ENCODE peak calls at places on chromosomes 1 and 21, in seven cellular contexts. One of them, this sample, is unnamed.

GRCh38 chr1:94591791-94592565 is 50.4 kb upstream of the F3 start:
- DNase-seq in lower lobe of right lung: no peak
- DNase-seq in fibroblast of lung: no peak
- DNase-seq in kidney: no peak
- DNase-seq in SJSA1: no peak
- DNase-seq in pancreas: no peak
- DNase-seq in stomach: no peak
- DNase-seq in this sample: no peak

GRCh38 chr1:20366766-20367602 is 76.3 kb downstream of the VWA5B1 start:
- DNase-seq in fibroblast of lung: peak; percentile 58
- DNase-seq in stomach: no peak
- DNase-seq in pancreas: peak; percentile 69
- DNase-seq in SJSA1: peak; percentile 51
- DNase-seq in lower lobe of right lung: no peak
- DNase-seq in kidney: peak; percentile 76
- DNase-seq in this sample: no peak

GRCh38 chr1:91670781-91671180 is 170.1 kb downstream of the CDC7 start:
- DNase-seq in SJSA1: no peak
- DNase-seq in kidney: no peak
- DNase-seq in pancreas: no peak
- DNase-seq in fibroblast of lung: no peak
- DNase-seq in stomach: no peak
- DNase-seq in lower lobe of right lung: no peak
- DNase-seq in this sample: no peak

GRCh38 chr21:22880573-22880972 is 1882.4 kb downstream of the NCAM2 start:
- DNase-seq in stomach: no peak
- DNase-seq in pancreas: no peak
- DNase-seq in fibroblast of lung: no peak
- DNase-seq in kidney: no peak
- DNase-seq in lower lobe of right lung: no peak
- DNase-seq in SJSA1: no peak
- DNase-seq in this sample: no peak

GRCh38 chr1:11929849-11930248 is 3.6 kb upstream of the KIAA2013 start:
- DNase-seq in fibroblast of lung: peak; percentile 77
- DNase-seq in stomach: peak; percentile 77
- DNase-seq in pancreas: peak; percentile 73
- DNase-seq in lower lobe of right lung: no peak
- DNase-seq in SJSA1: no peak
- DNase-seq in kidney: peak; percentile 84
- DNase-seq in this sample: no peak

GRCh38 chr1:52917591-52917990 is 3.9 kb downstream of the ECHDC2 start:
- DNase-seq in pancreas: no peak
- DNase-seq in lower lobe of right lung: no peak
- DNase-seq in fibroblast of lung: no peak
- DNase-seq in stomach: no peak
- DNase-seq in SJSA1: no peak
- DNase-seq in kidney: no peak
- DNase-seq in this sample: no peak

GRCh38 chr1:182389619-182390047 is 2.0 kb downstream of the GLUL start:
- DNase-seq in kidney: no peak
- DNase-seq in SJSA1: peak; percentile 16
- DNase-seq in lower lobe of right lung: peak; percentile 57
- DNase-seq in stomach: no peak
- DNase-seq in fibroblast of lung: no peak
- DNase-seq in pancreas: no peak
- DNase-seq in this sample: no peak

GRCh38 chr1:156356875-156357534 is 12.0 kb upstream of the RHBG start:
- DNase-seq in lower lobe of right lung: peak; percentile 70
- DNase-seq in pancreas: peak; percentile 87
- DNase-seq in SJSA1: no peak
- DNase-seq in fibroblast of lung: no peak
- DNase-seq in stomach: peak; percentile 79
- DNase-seq in kidney: peak; percentile 90
- DNase-seq in this sample: no peak

GRCh38 chr1:49226758-49227157 is 450.1 kb upstream of the BEND5 start:
- DNase-seq in kidney: no peak
- DNase-seq in SJSA1: no peak
- DNase-seq in pancreas: no peak
- DNase-seq in fibroblast of lung: no peak
- DNase-seq in stomach: no peak
- DNase-seq in lower lobe of right lung: no peak
- DNase-seq in this sample: no peak

GRCh38 chr1:58909162-58909560 is 125.3 kb upstream of the JUN start:
- DNase-seq in SJSA1: peak; percentile 44
- DNase-seq in fibroblast of lung: peak; percentile 51
- DNase-seq in stomach: no peak
- DNase-seq in kidney: no peak
- DNase-seq in lower lobe of right lung: no peak
- DNase-seq in pancreas: no peak
- DNase-seq in this sample: peak; percentile 56

GRCh38 chr1:232440325-232441059 is 189.4 kb downstream of the SIPA1L2 start:
- DNase-seq in pancreas: no peak
- DNase-seq in lower lobe of right lung: no peak
- DNase-seq in stomach: no peak
- DNase-seq in fibroblast of lung: no peak
- DNase-seq in kidney: no peak
- DNase-seq in SJSA1: no peak
- DNase-seq in this sample: no peak

GRCh38 chr1:229440821-229441537 is 7.1 kb upstream of the ACTA1 start:
- DNase-seq in fibroblast of lung: peak; percentile 84
- DNase-seq in pancreas: no peak
- DNase-seq in SJSA1: peak; percentile 57
- DNase-seq in lower lobe of right lung: no peak
- DNase-seq in stomach: no peak
- DNase-seq in kidney: peak; percentile 26
- DNase-seq in this sample: no peak

GRCh38 chr1:205480349-205481278 is 23.9 kb upstream of the CDK18 start:
- DNase-seq in stomach: no peak
- DNase-seq in fibroblast of lung: no peak
- DNase-seq in pancreas: no peak
- DNase-seq in kidney: no peak
- DNase-seq in SJSA1: no peak
- DNase-seq in lower lobe of right lung: no peak
- DNase-seq in this sample: no peak

GRCh38 chr1:41557751-41558455 is 73.4 kb upstream of the EDN2 start:
- DNase-seq in pancreas: no peak
- DNase-seq in kidney: no peak
- DNase-seq in lower lobe of right lung: no peak
- DNase-seq in stomach: no peak
- DNase-seq in fibroblast of lung: no peak
- DNase-seq in SJSA1: no peak
- DNase-seq in this sample: no peak

GRCh38 chr1:168170552-168171508 is 7.9 kb upstream of the TIPRL start:
- DNase-seq in stomach: no peak
- DNase-seq in fibroblast of lung: no peak
- DNase-seq in lower lobe of right lung: no peak
- DNase-seq in SJSA1: no peak
- DNase-seq in pancreas: no peak
- DNase-seq in kidney: no peak
- DNase-seq in this sample: no peak

GRCh38 chr1:40709100-40709801 is 17.7 kb downstream of the NFYC start:
- DNase-seq in lower lobe of right lung: peak; percentile 61
- DNase-seq in fibroblast of lung: peak; percentile 98
- DNase-seq in SJSA1: peak; percentile 86
- DNase-seq in kidney: no peak
- DNase-seq in pancreas: no peak
- DNase-seq in stomach: peak; percentile 84
- DNase-seq in this sample: peak; percentile 55

GRCh38 chr1:208951908-208952307 is 631.6 kb upstream of the CAMK1G start:
- DNase-seq in SJSA1: no peak
- DNase-seq in fibroblast of lung: peak; percentile 20
- DNase-seq in kidney: no peak
- DNase-seq in lower lobe of right lung: no peak
- DNase-seq in stomach: no peak
- DNase-seq in pancreas: no peak
- DNase-seq in this sample: no peak

GRCh38 chr1:90344963-90345730 is 350.2 kb downstream of the ZNF326 start:
- DNase-seq in kidney: no peak
- DNase-seq in pancreas: no peak
- DNase-seq in lower lobe of right lung: no peak
- DNase-seq in SJSA1: no peak
- DNase-seq in stomach: no peak
- DNase-seq in fibroblast of lung: no peak
- DNase-seq in this sample: no peak

GRCh38 chr1:220137006-220137794 is 43.3 kb downstream of the IARS2 start:
- DNase-seq in stomach: no peak
- DNase-seq in kidney: no peak
- DNase-seq in fibroblast of lung: no peak
- DNase-seq in lower lobe of right lung: no peak
- DNase-seq in SJSA1: no peak
- DNase-seq in pancreas: no peak
- DNase-seq in this sample: no peak

GRCh38 chr1:224392411-224393249 is 36.0 kb downstream of the CNIH4 start:
- DNase-seq in kidney: no peak
- DNase-seq in stomach: no peak
- DNase-seq in pancreas: no peak
- DNase-seq in SJSA1: no peak
- DNase-seq in lower lobe of right lung: no peak
- DNase-seq in fibroblast of lung: peak; percentile 29
- DNase-seq in this sample: no peak

GRCh38 chr1:116407033-116407432 is 34.0 kb downstream of the ATP1A1 start:
- DNase-seq in fibroblast of lung: no peak
- DNase-seq in stomach: no peak
- DNase-seq in pancreas: no peak
- DNase-seq in kidney: no peak
- DNase-seq in lower lobe of right lung: no peak
- DNase-seq in SJSA1: no peak
- DNase-seq in this sample: no peak

GRCh38 chr1:116403506-116404136 is 30.6 kb downstream of the ATP1A1 start:
- DNase-seq in stomach: no peak
- DNase-seq in pancreas: no peak
- DNase-seq in SJSA1: no peak
- DNase-seq in fibroblast of lung: no peak
- DNase-seq in lower lobe of right lung: no peak
- DNase-seq in kidney: no peak
- DNase-seq in this sample: no peak

GRCh38 chr1:116404699-116405098 is 31.7 kb downstream of the ATP1A1 start:
- DNase-seq in pancreas: no peak
- DNase-seq in SJSA1: no peak
- DNase-seq in kidney: no peak
- DNase-seq in lower lobe of right lung: no peak
- DNase-seq in stomach: no peak
- DNase-seq in fibroblast of lung: no peak
- DNase-seq in this sample: peak; percentile 61

GRCh38 chr1:116408193-116408592 is 35.1 kb downstream of the ATP1A1 start:
- DNase-seq in fibroblast of lung: no peak
- DNase-seq in pancreas: no peak
- DNase-seq in stomach: no peak
- DNase-seq in kidney: no peak
- DNase-seq in SJSA1: no peak
- DNase-seq in lower lobe of right lung: no peak
- DNase-seq in this sample: no peak

GRCh38 chr1:116405241-116406135 is 32.4 kb downstream of the ATP1A1 start:
- DNase-seq in stomach: no peak
- DNase-seq in lower lobe of right lung: no peak
- DNase-seq in kidney: no peak
- DNase-seq in pancreas: no peak
- DNase-seq in SJSA1: no peak
- DNase-seq in fibroblast of lung: no peak
- DNase-seq in this sample: no peak
- H3K36me3 ChIP-seq in stomach: peaks cover 89% of the 10 kb centered on the region
- H3K36me3 ChIP-seq in lower lobe of right lung: peaks cover 78% of the 10 kb centered on the region
- H3K36me3 ChIP-seq in kidney: peaks cover 60% of the 10 kb centered on the region
- H3K36me3 ChIP-seq in pancreas: peaks cover 5% of the 10 kb centered on the region
- H3K36me3 ChIP-seq in SJSA1: peaks cover 62% of the 10 kb centered on the region
- H3K36me3 ChIP-seq in fibroblast of lung: peaks cover 21% of the 10 kb centered on the region
- H3K36me3 ChIP-seq in this sample: peaks cover 46% of the 10 kb centered on the region

GRCh38 chr1:152459596-152460528 is 45.8 kb upstream of the CRNN start:
- DNase-seq in SJSA1: peak; percentile 45
- DNase-seq in pancreas: peak; percentile 83
- DNase-seq in stomach: peak; percentile 72
- DNase-seq in fibroblast of lung: peak; percentile 64
- DNase-seq in kidney: no peak
- DNase-seq in lower lobe of right lung: peak; percentile 81
- DNase-seq in this sample: no peak
- H3K4me3 ChIP-seq in SJSA1: no peak overlapping the region
- H3K4me3 ChIP-seq in pancreas: no peak overlapping the region
- H3K4me3 ChIP-seq in stomach: no peak overlapping the region
- H3K4me3 ChIP-seq in fibroblast of lung: no peak overlapping the region
- H3K4me3 ChIP-seq in kidney: peak overlapping the region; percentile 10
- H3K4me3 ChIP-seq in lower lobe of right lung: peak overlapping the region; percentile 26
- H3K4me3 ChIP-seq in this sample: no peak overlapping the region

GRCh38 chr1:1200876-1201810 is 5.2 kb downstream of the TNFRSF18 start:
- DNase-seq in stomach: peak; percentile 49
- DNase-seq in lower lobe of right lung: peak; percentile 55
- DNase-seq in kidney: peak; percentile 88
- DNase-seq in fibroblast of lung: peak; percentile 11
- DNase-seq in SJSA1: no peak
- DNase-seq in pancreas: peak; percentile 76
- DNase-seq in this sample: no peak
- H3K27ac ChIP-seq in stomach: peak overlapping the region; percentile 6
- H3K27ac ChIP-seq in lower lobe of right lung: peak overlapping the region; percentile 18
- H3K27ac ChIP-seq in kidney: no peak overlapping the region
- H3K27ac ChIP-seq in fibroblast of lung: no peak overlapping the region
- H3K27ac ChIP-seq in SJSA1: no peak overlapping the region
- H3K27ac ChIP-seq in pancreas: no peak overlapping the region
- H3K27ac ChIP-seq in this sample: no peak overlapping the region

GRCh38 chr21:33437140-33437539 is 33.9 kb downstream of the IFNGR2 start:
- DNase-seq in fibroblast of lung: no peak
- DNase-seq in stomach: no peak
- DNase-seq in kidney: no peak
- DNase-seq in pancreas: peak; percentile 12
- DNase-seq in lower lobe of right lung: no peak
- DNase-seq in SJSA1: no peak
- DNase-seq in this sample: no peak

GRCh38 chr21:33433425-33434114 is 30.4 kb downstream of the IFNGR2 start:
- DNase-seq in lower lobe of right lung: no peak
- DNase-seq in SJSA1: no peak
- DNase-seq in stomach: no peak
- DNase-seq in kidney: no peak
- DNase-seq in pancreas: peak; percentile 15
- DNase-seq in fibroblast of lung: no peak
- DNase-seq in this sample: no peak

GRCh38 chr21:33432496-33432895 is 29.3 kb downstream of the IFNGR2 start:
- DNase-seq in kidney: no peak
- DNase-seq in pancreas: peak; percentile 1
- DNase-seq in stomach: no peak
- DNase-seq in fibroblast of lung: no peak
- DNase-seq in lower lobe of right lung: no peak
- DNase-seq in SJSA1: no peak
- DNase-seq in this sample: no peak

GRCh38 chr21:33433001-33433400 is 29.8 kb downstream of the IFNGR2 start:
- DNase-seq in stomach: no peak
- DNase-seq in kidney: no peak
- DNase-seq in lower lobe of right lung: no peak
- DNase-seq in pancreas: peak; percentile 28
- DNase-seq in SJSA1: no peak
- DNase-seq in fibroblast of lung: no peak
- DNase-seq in this sample: no peak

DNA sequence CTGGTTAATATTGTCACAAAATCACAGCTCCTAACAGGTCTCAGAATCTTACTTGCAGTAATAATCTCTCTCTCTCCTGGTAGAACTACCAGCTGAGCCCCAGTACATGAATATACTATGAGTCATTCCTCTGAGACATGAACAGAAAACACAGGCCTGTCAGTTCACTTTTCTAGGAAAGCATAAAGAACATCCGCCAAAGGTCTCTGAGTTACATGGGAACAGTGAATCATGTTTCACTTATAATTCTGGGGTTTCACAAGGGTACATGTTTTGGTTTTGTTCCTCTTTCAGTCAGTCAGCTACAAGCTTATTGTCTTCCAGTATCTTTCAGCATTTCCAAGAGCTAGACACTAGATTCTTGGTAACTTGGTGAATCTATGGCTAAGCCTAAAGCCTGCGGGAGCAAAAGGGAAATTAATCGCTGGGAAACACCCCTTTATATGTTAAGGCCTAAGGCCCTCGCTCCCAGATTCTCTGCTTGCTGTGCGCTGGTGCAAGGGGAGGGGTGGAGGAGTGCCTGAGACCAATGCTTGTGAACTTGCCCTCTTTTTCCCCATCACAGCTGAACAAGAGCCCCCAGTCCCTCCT is 31.7 kb downstream of the IFNGR2 start:
- DNase-seq in stomach: no peak
- DNase-seq in kidney: no peak
- DNase-seq in SJSA1: peak; percentile 65
- DNase-seq in pancreas: peak; percentile 7
- DNase-seq in fibroblast of lung: peak; percentile 96
- DNase-seq in lower lobe of right lung: peak; percentile 24
- DNase-seq in this sample: peak; percentile 48
- H3K36me3 ChIP-seq in stomach: peaks cover 95% of the 10 kb centered on the region
- H3K36me3 ChIP-seq in kidney: peaks cover 26% of the 10 kb centered on the region
- H3K36me3 ChIP-seq in SJSA1: peaks cover 88% of the 10 kb centered on the region
- H3K36me3 ChIP-seq in pancreas: peaks cover 8% of the 10 kb centered on the region
- H3K36me3 ChIP-seq in fibroblast of lung: peaks cover 16% of the 10 kb centered on the region
- H3K36me3 ChIP-seq in lower lobe of right lung: peaks cover 95% of the 10 kb centered on the region
- H3K36me3 ChIP-seq in this sample: peaks cover 30% of the 10 kb centered on the region

This sample was measured in keratinocyte.